ENCODE peak calls at places on chromosomes 6 and 20, in five cellular contexts. B is B cell; J is activated T-cell treated with anti-CD3 and anti-CD28 coated beads, Interleukin-2, amount 50 U/mL, for 72 hours; A is IMR-90; T is neuronal stem cell. U is an unnamed sample.

GRCh38 chr20:34010405-34010895 is 16.7 kb downstream of the RALY start:
- DNase-seq in T (no peak), J (no peak), B (no peak), A (no peak), U (peak)

GRCh38 chr6:158621694-158622544 is 22.6 kb downstream of the DYNLT1 start:
- DNase-seq in A (no peak), J (no peak), T (no peak), B (no peak), U (no peak)

GRCh38 chr6:68778356-68779020 is 143.4 kb downstream of the ADGRB3 start:
- DNase-seq in J (peak), T (peak), B (no peak), A (peak), U (peak)

GRCh38 chr20:376750-377149 is 3.8 kb upstream of the TRIB3 start:
- DNase-seq in J (no peak), T (no peak), A (no peak), B (no peak), U (no peak)

GRCh38 chr6:39952170-39952569 is 17.9 kb upstream of the MOCS1 start:
- DNase-seq in J (no peak), A (peak), B (no peak), T (no peak), U (peak)

GRCh38 chr6:130518588-130518987 is 152.8 kb downstream of the TMEM200A start:
- DNase-seq in A (no peak), J (no peak), B (no peak), T (no peak), U (no peak)

GRCh38 chr20:52190437-52191131 is 995 bp downstream of the ZFP64 start:
- DNase-seq in B (peak), T (no peak), J (peak), A (peak), U (peak)

GRCh38 chr6:130426078-130426726 is 60.4 kb downstream of the TMEM200A start:
- DNase-seq in B (no peak), J (no peak), T (no peak), A (peak), U (no peak)

GRCh38 chr20:24588725-24589340 is 119.4 kb downstream of the SYNDIG1 start:
- DNase-seq in T (no peak), J (no peak), B (no peak), A (no peak), U (no peak)

GRCh38 chr6:158653577-158654354 is 3.9 kb downstream of the SYTL3 start:
- DNase-seq in J (peak), T (no peak), A (peak), B (no peak), U (peak)

GRCh38 chr20:4451487-4451886 is 270.2 kb upstream of the PRND start:
- DNase-seq in T (no peak), B (no peak), J (no peak), A (no peak), U (no peak)

GRCh38 chr20:31670371-31671228 is 32.9 kb downstream of the COX4I2 start:
- DNase-seq in B (no peak), T (no peak), A (peak), J (no peak), U (no peak)

GRCh38 chr6:842141-842540 is 149.2 kb upstream of the EXOC2 start:
- DNase-seq in A (no peak), T (no peak), B (no peak), J (no peak), U (no peak)